ENCODE peak calls at places on chromosome 19, in ten cellular contexts. A is RWPE2, M is lung, H is heart left ventricle, K is breast epithelium, J is osteoblast, C is brain microvascular endothelial cell, N is pancreas, F is stomach, R is thyroid gland. S is an unnamed sample.

GRCh38 chr19:13781547-13781946 is 7.3 kb downstream of the C19orf53 start:
- DNase-seq in R (peak; percentile 52), A (no peak), M (peak; percentile 75), N (no peak), H (peak; percentile 75), J (peak; percentile 98), C (peak; percentile 72), F (peak; percentile 62), K (no peak), S (no peak)

GRCh38 chr19:13623686-13624405 is 117.6 kb upstream of the CACNA1A start:
- DNase-seq in A (no peak), F (no peak), K (peak; percentile 36), H (no peak), C (no peak), R (no peak), N (no peak), M (no peak), J (no peak), S (no peak)

GRCh38 chr19:28393574-28394336 is 819.2 kb downstream of the UQCRFS1 start:
- DNase-seq in A (no peak), M (no peak), R (no peak), C (no peak), J (no peak), K (no peak), N (no peak), H (no peak), F (no peak), S (no peak)

GRCh38 chr19:47820410-47820809 is 1.3 kb upstream of the CRX start:
- DNase-seq in K (no peak), R (no peak), M (no peak), A (no peak), F (no peak), C (no peak), J (no peak), N (no peak), H (no peak), S (no peak)

GRCh38 chr19:17026706-17027427 is at the start of gene CPAMD8:
- DNase-seq in C (no peak), A (no peak), J (peak; percentile 55), K (no peak), R (no peak), M (no peak), H (no peak), N (no peak), F (no peak), S (no peak)

GRCh38 chr19:11116507-11116906 is 27.2 kb downstream of the LDLR start:
- DNase-seq in M (no peak), C (no peak), R (no peak), J (peak; percentile 1), H (no peak), A (no peak), N (no peak), K (no peak), F (no peak), S (no peak)

GRCh38 chr19:27772059-27772458 is 1440.9 kb downstream of the UQCRFS1 start:
- DNase-seq in C (no peak), A (no peak), F (no peak), K (no peak), H (no peak), J (no peak), R (no peak), M (no peak), N (no peak), S (no peak)

GRCh38 chr19:2663920-2664571 is 38.4 kb downstream of the GNG7 start:
- DNase-seq in R (no peak), H (peak; percentile 91), N (no peak), A (no peak), J (peak; percentile 60), F (peak; percentile 47), K (no peak), M (no peak), C (no peak), S (no peak)

GRCh38 chr19:7355151-7355845 is 6.6 kb downstream of the ARHGEF18 start:
- DNase-seq in J (peak; percentile 92), N (peak; percentile 34), K (no peak), A (no peak), H (no peak), M (no peak), C (no peak), F (no peak), R (no peak), S (no peak)

DNA sequence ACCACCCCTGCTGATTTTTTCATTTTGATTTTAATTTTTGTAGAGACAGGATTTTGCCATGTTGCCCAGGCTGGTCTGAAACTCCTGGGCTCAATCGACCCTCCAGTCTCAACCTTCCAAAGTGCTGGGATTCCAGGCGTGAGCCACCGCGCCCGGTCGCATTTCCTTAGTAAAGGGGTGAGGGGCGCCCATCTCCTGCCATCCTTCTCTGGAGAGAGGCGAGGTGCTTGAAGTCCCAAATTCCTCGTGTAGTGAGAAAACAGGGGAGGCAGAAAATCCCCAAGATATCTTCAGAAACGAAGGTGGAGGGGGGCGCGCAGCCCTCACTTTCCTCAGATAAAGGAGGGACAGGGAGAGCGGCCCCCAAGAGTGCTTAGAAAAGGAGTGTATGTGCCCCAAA is 21.0 kb upstream of the GATAD2A start:
- DNase-seq in A (no peak), M (no peak), N (no peak), J (no peak), H (no peak), C (no peak), R (no peak), F (no peak), K (no peak), S (no peak)
- H3K27ac ChIP-seq in A (peak overlapping the region; percentile 80), M (peak overlapping the region; percentile 81), N (no peak overlapping the region), J (peak overlapping the region; percentile 72), H (peak overlapping the region; percentile 85), C (no peak overlapping the region), R (no peak overlapping the region), F (no peak overlapping the region), K (no peak overlapping the region), S (no peak overlapping the region)

DNA sequence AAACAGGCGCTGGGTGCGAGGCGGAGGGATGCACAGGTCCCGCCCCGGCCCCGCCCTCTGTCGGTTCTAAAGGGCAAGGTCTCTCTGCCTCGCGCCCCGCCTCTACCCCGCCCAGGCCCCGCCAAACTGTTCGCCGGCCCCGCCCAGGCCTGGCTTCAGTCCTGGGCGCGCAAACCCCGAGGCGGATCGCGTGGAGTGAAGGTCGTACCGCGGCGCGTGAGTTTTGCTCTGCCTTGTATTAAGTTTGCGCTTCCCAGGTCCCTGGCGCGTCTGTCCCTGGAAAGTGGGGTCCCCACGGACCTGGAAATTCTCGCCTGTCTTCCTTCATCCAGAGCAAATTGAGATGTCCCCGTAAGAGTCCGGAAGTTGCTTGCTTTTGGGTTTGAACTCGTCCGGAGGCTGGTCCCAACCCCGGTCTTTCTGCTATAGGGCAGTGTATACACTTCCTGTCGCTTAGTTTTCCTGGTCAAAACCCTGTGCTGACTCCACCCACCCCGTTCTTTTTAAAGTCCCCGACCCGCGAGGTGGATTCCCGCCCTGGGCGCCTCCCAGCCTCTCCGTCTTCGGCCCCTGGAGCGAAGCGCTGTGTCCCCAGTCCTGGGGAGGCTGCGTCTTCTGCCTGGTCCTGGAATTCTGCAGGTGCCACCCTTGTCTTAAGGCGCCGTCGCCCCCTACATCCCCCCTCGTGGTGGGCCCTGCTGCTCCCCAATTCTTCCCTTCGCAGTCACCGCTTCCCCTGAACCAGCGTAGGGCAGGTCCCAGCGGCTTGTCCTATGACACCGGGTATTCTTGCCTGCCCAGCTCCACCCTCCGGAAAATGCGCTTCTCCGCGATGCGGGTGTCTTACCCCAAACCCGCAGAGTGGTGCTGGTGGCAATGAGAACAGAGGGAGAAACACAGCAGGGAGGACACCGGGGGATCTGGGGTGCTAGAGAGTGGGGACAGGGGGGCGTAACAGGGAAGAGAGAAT is 8.6 kb downstream of the ZNF808 start:
- DNase-seq in M (peak; percentile 82), R (peak; percentile 95), J (peak; percentile 82), F (peak; percentile 74), C (peak; percentile 66), H (peak; percentile 94), K (peak; percentile 87), A (peak; percentile 89), N (peak; percentile 66), S (peak; percentile 80)
- TF ChIP-seq CTCF in M (no peak), R (peak; percentile 36), J (no peak), F (peak; percentile 25), C (peak; percentile 19), H (peak; percentile 23), K (no peak), A (no peak), N (no peak), S (no peak)

GRCh38 chr19:53810187-53810546 is 13.9 kb downstream of the NLRP12 start:
- DNase-seq in H (no peak), J (no peak), F (no peak), A (no peak), N (no peak), R (no peak), C (no peak), K (no peak), M (no peak), S (no peak)

GRCh38 chr19:53813996-53814395 is 10.1 kb downstream of the NLRP12 start:
- DNase-seq in K (no peak), N (no peak), R (no peak), C (no peak), J (peak; percentile 92), H (no peak), M (no peak), F (no peak), A (no peak), S (no peak)

GRCh38 chr19:53809518-53810186 is 14.5 kb downstream of the NLRP12 start:
- DNase-seq in C (no peak), R (no peak), K (no peak), H (no peak), M (no peak), J (no peak), N (no peak), F (no peak), A (no peak), S (no peak)

GRCh38 chr19:53810891-53811290 is 13.2 kb downstream of the NLRP12 start:
- DNase-seq in M (no peak), R (no peak), J (no peak), H (no peak), N (no peak), A (no peak), F (no peak), K (no peak), C (no peak), S (no peak)

DNA sequence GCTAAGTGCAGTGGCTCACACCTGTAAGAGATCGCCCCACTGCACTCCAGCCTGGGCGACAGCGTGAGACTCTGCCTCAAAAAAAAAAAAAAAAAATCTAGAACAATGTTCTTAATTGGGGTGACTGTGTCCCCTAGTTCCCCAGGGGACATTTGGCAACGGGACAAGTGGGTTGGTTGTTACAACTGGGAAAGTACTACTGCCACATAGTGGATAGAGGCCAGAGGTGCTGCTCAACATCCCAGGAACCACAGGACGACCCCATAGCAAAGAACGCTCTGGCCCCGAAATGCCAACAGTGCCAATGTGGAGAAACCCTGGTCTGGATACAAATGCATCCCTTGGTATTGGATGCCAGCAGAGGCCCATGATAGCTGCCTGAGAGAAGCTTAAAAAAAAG is 11.8 kb downstream of the NLRP12 start:
- DNase-seq in K (no peak), N (no peak), A (no peak), M (no peak), F (no peak), R (no peak), J (no peak), C (no peak), H (no peak), S (no peak)
- H3K27ac ChIP-seq in K (no peak overlapping the region), N (no peak overlapping the region), A (no peak overlapping the region), M (no peak overlapping the region), F (no peak overlapping the region), R (no peak overlapping the region), J (no peak overlapping the region), C (no peak overlapping the region), H (no peak overlapping the region), S (no peak overlapping the region)

GRCh38 chr19:39024875-39025641 is 7.3 kb downstream of the FBXO27 start:
- DNase-seq in N (no peak), J (peak; percentile 6), K (no peak), H (no peak), A (no peak), C (no peak), M (no peak), R (no peak), F (no peak), S (no peak)
- TF ChIP-seq CTCF in N (no peak), J (no peak), K (no peak), H (no peak), A (no peak), C (no peak), M (no peak), R (no peak), F (no peak), S (no peak)